ENCODE peak calls at places on chromosomes 4 and X, in nine cellular contexts. X, B, F, V, Z, Y, A, K and O are unnamed samples.

GRCh38 chr4:122086338-122086737 is 65.8 kb upstream of the BLTP1 start:
- DNase-seq in X (peak), B (no peak), F (peak), V (no peak), Z (no peak), Y (no peak), A (no peak), K (peak), O (no peak)

GRCh38 chr4:26162095-26162494 is 158.7 kb upstream of the RBPJ start:
- DNase-seq in X (no peak), B (no peak), F (no peak), V (no peak), Z (no peak), Y (no peak), A (no peak), K (no peak), O (no peak)

GRCh38 chr4:187232796-187233195 is 509.1 kb upstream of the FAT1 start:
- DNase-seq in X (no peak), B (no peak), F (no peak), V (no peak), Z (no peak), Y (no peak), A (no peak), K (no peak), O (no peak)

GRCh38 chr4:42656736-42656985 is 244 bp downstream of the ATP8A1 start:
- DNase-seq in X (no peak), B (no peak), F (no peak), V (no peak), Z (no peak), Y (no peak), A (no peak), K (no peak), O (no peak)

GRCh38 chr4:76738081-76738931 is 159.6 kb downstream of the SOWAHB start:
- DNase-seq in X (peak), B (peak), F (peak), V (no peak), Z (no peak), Y (no peak), A (no peak), K (no peak), O (no peak)

GRCh38 chrX:65528705-65529340 is 5.8 kb downstream of the LAS1L start:
- DNase-seq in X (no peak), B (no peak), F (peak), V (peak), Z (no peak), Y (no peak), A (peak), K (no peak), O (peak)

GRCh38 chrX:129843459-129844306 is at the start of gene ZDHHC9:
- DNase-seq in X (peak), B (peak), F (peak), V (peak), Z (peak), Y (peak), A (peak), K (peak), O (peak)

GRCh38 chr4:21117771-21118170 is 417.5 kb downstream of the PACRGL start:
- DNase-seq in X (no peak), B (peak), F (no peak), V (no peak), Z (no peak), Y (peak), A (no peak), K (no peak), O (no peak)

GRCh38 chrX:1137531-1137930 is 74.9 kb downstream of the CRLF2 start:
- DNase-seq in X (no peak), B (no peak), F (no peak), V (no peak), Z (no peak), Y (no peak), A (no peak), K (no peak), O (no peak)

GRCh38 chrX:31260351-31260750 is 188.5 kb upstream of the FTHL17 start:
- DNase-seq in X (no peak), B (peak), F (no peak), V (no peak), Z (no peak), Y (no peak), A (no peak), K (no peak), O (no peak)

GRCh38 chr4:1690698-1691097 is 6.6 kb upstream of the FAM53A start:
- DNase-seq in X (no peak), B (no peak), F (no peak), V (no peak), Z (no peak), Y (no peak), A (no peak), K (no peak), O (no peak)

GRCh38 chrX:135185795-135186443 is 14.7 kb upstream of the CT55 start:
- DNase-seq in X (peak), B (peak), F (peak), V (no peak), Z (peak), Y (peak), A (peak), K (peak), O (no peak)

GRCh38 chr4:85707591-85707990 is 232.6 kb downstream of the ARHGAP24 start:
- DNase-seq in X (no peak), B (no peak), F (no peak), V (no peak), Z (no peak), Y (no peak), A (no peak), K (no peak), O (no peak)

GRCh38 chr4:140249351-140249750 is 95.4 kb upstream of the MAML3 start:
- DNase-seq in X (no peak), B (peak), F (peak), V (no peak), Z (no peak), Y (no peak), A (no peak), K (no peak), O (no peak)

GRCh38 chr4:87030606-87031441 is 96.0 kb downstream of the AFF1 start:
- DNase-seq in X (no peak), B (peak), F (peak), V (no peak), Z (no peak), Y (no peak), A (no peak), K (no peak), O (no peak)

GRCh38 chr4:76233967-76234678 is 17.4 kb upstream of the FAM47E start:
- DNase-seq in X (no peak), B (no peak), F (no peak), V (no peak), Z (no peak), Y (no peak), A (no peak), K (no peak), O (no peak)

GRCh38 chr4:185685804-185686203 is 126.2 kb downstream of the SORBS2 start:
- DNase-seq in X (no peak), B (no peak), F (no peak), V (no peak), Z (no peak), Y (no peak), A (no peak), K (no peak), O (no peak)